ENCODE peak calls at places on chromosomes 11 and 22, in six cellular contexts. B, O, W, U, Q and S are unnamed samples.
A peak's percentile ranks its signal among the peaks of the same experiment; 100 is the strongest.

GRCh38 chr11:127919206-127920000 is 668.0 kb downstream of the ETS1 start:
- DNase-seq in U (no peak), Q (no peak), B (no peak), W (no peak), O (no peak), S (no peak)

GRCh38 chr22:45125198-45125597 is 38.5 kb upstream of the NUP50 start:
- DNase-seq in O (no peak), B (no peak), Q (no peak), U (no peak), W (no peak), S (no peak)

GRCh38 chr11:38060930-38061329 is 1462.9 kb upstream of the RAG2 start:
- DNase-seq in B (no peak), Q (no peak), W (no peak), O (no peak), U (no peak), S (no peak)

GRCh38 chr11:35420371-35420770 is 1.0 kb upstream of the SLC1A2 start:
- DNase-seq in W (no peak), O (no peak), Q (no peak), U (no peak), B (no peak), S (no peak)

GRCh38 chr11:75673977-75674582 is 5.2 kb upstream of the MAP6 start:
- DNase-seq in U (no peak), O (no peak), W (no peak), Q (no peak), B (no peak), S (peak; percentile 58)

GRCh38 chr11:4680341-4680740 is 17.3 kb downstream of the OR51E2 start:
- DNase-seq in W (no peak), U (no peak), B (no peak), O (no peak), Q (no peak), S (no peak)

GRCh38 chr11:61972796-61973602 is 5.6 kb upstream of the FTH1 start:
- DNase-seq in Q (no peak), W (no peak), B (peak; percentile 22), U (no peak), O (no peak), S (no peak)

GRCh38 chr22:45499746-45500145 is 2.9 kb upstream of the FBLN1 start:
- DNase-seq in U (no peak), B (no peak), W (no peak), Q (no peak), O (no peak), S (no peak)

GRCh38 chr11:61911701-61912529 is 5.5 kb downstream of the RAB3IL1 start:
- DNase-seq in U (no peak), W (no peak), Q (no peak), B (no peak), O (no peak), S (no peak)